ENCODE peak calls at places on chromosomes 11 and 22, in eight cellular contexts. A is NAMALWA; W is fibroblast of the aortic adventitia; I is activated naive CD4-positive, alpha-beta T cell; E is NB4; M is IMR-90; B is astrocyte of the hippocampus; J is skeletal muscle cell. D is an unnamed sample.
A peak's percentile ranks its signal among the peaks of the same experiment; 100 is the strongest.

GRCh38 chr11:25094085-25094802 is 597.4 kb downstream of the LUZP2 start:
- DNase-seq in A (no peak), W (no peak), I (no peak), E (no peak), M (no peak), B (no peak), J (no peak), D (no peak)

GRCh38 chr11:65492637-65493366 is 6.0 kb upstream of the MALAT1 start:
- DNase-seq in A (no peak), W (peak; percentile 95), I (no peak), E (peak; percentile 63), M (peak; percentile 89), B (peak; percentile 83), J (peak; percentile 75), D (no peak)

GRCh38 chr11:79052539-79052938 is 388.3 kb downstream of the TENM4 start:
- DNase-seq in A (peak; percentile 3), W (no peak), I (no peak), E (peak; percentile 8), M (no peak), B (peak; percentile 47), J (no peak), D (no peak)

GRCh38 chr11:27563201-27563600 is 56.6 kb upstream of the LIN7C start:
- DNase-seq in A (no peak), W (peak; percentile 61), I (no peak), E (no peak), M (peak; percentile 78), B (peak; percentile 5), J (no peak), D (no peak)

GRCh38 chr11:111938687-111939160 is 1.6 kb downstream of the DIXDC1 start:
- DNase-seq in A (peak; percentile 30), W (peak; percentile 37), I (peak; percentile 7), E (peak; percentile 93), M (peak; percentile 63), B (peak; percentile 64), J (peak; percentile 29), D (peak; percentile 44)

GRCh38 chr11:115644846-115645245 is 140.6 kb upstream of the CADM1 start:
- DNase-seq in A (no peak), W (no peak), I (no peak), E (no peak), M (peak; percentile 65), B (no peak), J (no peak), D (no peak)

GRCh38 chr22:34878996-34879395 is 187.0 kb upstream of the ISX start:
- DNase-seq in A (no peak), W (no peak), I (no peak), E (no peak), M (no peak), B (peak; percentile 36), J (no peak), D (no peak)

GRCh38 chr22:19868773-19869471 is 14.2 kb upstream of the GNB1L start:
- DNase-seq in A (no peak), W (no peak), I (no peak), E (no peak), M (no peak), B (peak; percentile 77), J (no peak), D (no peak)

GRCh38 chr11:13440100-13440855 is 22.7 kb downstream of the BTBD10 start:
- DNase-seq in A (no peak), W (peak; percentile 95), I (no peak), E (no peak), M (peak; percentile 97), B (peak; percentile 93), J (peak; percentile 82), D (no peak)

GRCh38 chr11:932435-932834 is 6.8 kb downstream of the AP2A2 start:
- DNase-seq in A (no peak), W (no peak), I (no peak), E (no peak), M (no peak), B (no peak), J (no peak), D (no peak)

GRCh38 chr11:102416974-102417373 is 35.6 kb downstream of the TMEM123 start:
- DNase-seq in A (no peak), W (no peak), I (no peak), E (no peak), M (no peak), B (no peak), J (no peak), D (no peak)

GRCh38 chr11:96237759-96238158 is 105.2 kb downstream of the MAML2 start:
- DNase-seq in A (no peak), W (no peak), I (no peak), E (no peak), M (no peak), B (no peak), J (no peak), D (no peak)

GRCh38 chr11:134347441-134347840 is 15.7 kb downstream of the GLB1L2 start:
- DNase-seq in A (no peak), W (no peak), I (no peak), E (no peak), M (no peak), B (no peak), J (no peak), D (peak; percentile 56)

GRCh38 chr11:27677108-27677507 is 23.1 kb downstream of the BDNF start:
- DNase-seq in A (no peak), W (no peak), I (no peak), E (no peak), M (no peak), B (no peak), J (no peak), D (no peak)

GRCh38 chr22:48798281-48799226 is 1029.1 kb downstream of the BRD1 start:
- DNase-seq in A (no peak), W (no peak), I (no peak), E (no peak), M (no peak), B (no peak), J (no peak), D (peak; percentile 84)

GRCh38 chr11:108115495-108116140 is 5.7 kb upstream of the ACAT1 start:
- DNase-seq in A (no peak), W (peak; percentile 95), I (no peak), E (no peak), M (peak; percentile 89), B (peak; percentile 96), J (peak; percentile 46), D (no peak)

GRCh38 chr11:114441921-114442320 is 2.7 kb downstream of the REXO2 start:
- DNase-seq in A (no peak), W (peak; percentile 22), I (no peak), E (no peak), M (no peak), B (no peak), J (no peak), D (no peak)

GRCh38 chr11:132943737-132944556 is 588.4 kb downstream of the OPCML start:
- DNase-seq in A (no peak), W (no peak), I (no peak), E (no peak), M (no peak), B (peak; percentile 60), J (no peak), D (peak; percentile 83)

GRCh38 chr11:45543808-45544422 is 121.5 kb downstream of the CHST1 start:
- DNase-seq in A (peak; percentile 15), W (peak; percentile 17), I (no peak), E (peak; percentile 54), M (peak; percentile 4), B (peak; percentile 41), J (no peak), D (no peak)

GRCh38 chr11:74005721-74006517 is 3.0 kb downstream of the UCP3 start:
- DNase-seq in A (no peak), W (no peak), I (no peak), E (no peak), M (no peak), B (no peak), J (no peak), D (no peak)

D was measured in osteocyte.